ENCODE peak calls at places on chromosome 12, in seven cellular contexts. V is T-helper 1 cell, X is A549, I is GM19239, W is LNCaP clone FGC, U is caudate nucleus, T is GM04504. A is an unnamed sample.

GRCh38 chr12:93847517-93848452 is 170.6 kb downstream of the CRADD start:
- DNase-seq in V (no peak), X (no peak), I (peak), W (no peak), U (no peak), T (no peak), A (no peak)

GRCh38 chr12:111069886-111070285 is 149.5 kb upstream of the MYL2 start:
- DNase-seq in V (no peak), X (no peak), I (no peak), W (no peak), U (no peak), T (no peak), A (no peak)

GRCh38 chr12:46558696-46559095 is 186.1 kb upstream of the SLC38A2 start:
- DNase-seq in V (no peak), X (no peak), I (no peak), W (no peak), U (no peak), T (no peak), A (no peak)

GRCh38 chr12:48389409-48389808 is 38.7 kb upstream of the ZNF641 start:
- DNase-seq in V (no peak), X (no peak), I (no peak), W (no peak), U (no peak), T (no peak), A (no peak)

GRCh38 chr12:12533238-12533829 is 29.3 kb downstream of the DUSP16 start:
- DNase-seq in V (no peak), X (peak), I (no peak), W (no peak), U (no peak), T (no peak), A (no peak)

GRCh38 chr12:104416637-104417036 is 40.1 kb upstream of the CHST11 start:
- DNase-seq in V (no peak), X (no peak), I (no peak), W (no peak), U (no peak), T (no peak), A (no peak)

GRCh38 chr12:107912421-107913004 is 138.0 kb downstream of the ASCL4 start:
- DNase-seq in V (no peak), X (peak), I (peak), W (peak), U (no peak), T (no peak), A (no peak)

GRCh38 chr12:59891180-59891579 is 295.4 kb downstream of the SLC16A7 start:
- DNase-seq in V (no peak), X (no peak), I (no peak), W (no peak), U (no peak), T (no peak), A (peak)

GRCh38 chr12:95114766-95115450 is 41.5 kb upstream of the NR2C1 start:
- DNase-seq in V (no peak), X (peak), I (no peak), W (no peak), U (no peak), T (no peak), A (no peak)